ENCODE peak calls at places on chromosomes 16 and 17, in four cellular contexts. Q is HepG2, V is SK-N-SH, Y is H1. S is an unnamed sample.

GRCh38 chr16:69542974-69543373 is 22.8 kb upstream of the NFAT5 start:
- DNase-seq in Q (no peak), V (no peak), Y (no peak), S (no peak)

GRCh38 chr17:54968954-54969400 is 412 bp downstream of the STXBP4 start:
- DNase-seq in Q (peak; percentile 32), V (peak; percentile 69), Y (no peak), S (no peak)

GRCh38 chr17:76304226-76305134 is 3.6 kb downstream of the QRICH2 start:
- DNase-seq in Q (no peak), V (peak; percentile 38), Y (no peak), S (no peak)

GRCh38 chr17:51493206-51493605 is 232.9 kb downstream of the UTP18 start:
- DNase-seq in Q (no peak), V (no peak), Y (no peak), S (no peak)

GRCh38 chr17:46851029-46851741 is at the start of gene WNT9B:
- DNase-seq in Q (peak; percentile 48), V (peak; percentile 90), Y (peak; percentile 83), S (no peak)

GRCh38 chr17:49703557-49704277 is 4.0 kb downstream of the SLC35B1 start:
- DNase-seq in Q (peak; percentile 90), V (no peak), Y (no peak), S (no peak)

GRCh38 chr17:78144146-78144719 is 2.0 kb upstream of the C17orf99 start:
- DNase-seq in Q (no peak), V (peak; percentile 73), Y (no peak), S (no peak)

GRCh38 chr16:102060-102855 is 24.2 kb downstream of the MPG start:
- DNase-seq in Q (no peak), V (no peak), Y (no peak), S (no peak)

GRCh38 chr16:49416276-49416675 is 42.7 kb downstream of the C16orf78 start:
- DNase-seq in Q (no peak), V (no peak), Y (no peak), S (no peak)

GRCh38 chr16:74999683-75000480 is 1.1 kb downstream of the ZNRF1 start:
- DNase-seq in Q (peak; percentile 44), V (peak; percentile 74), Y (peak; percentile 85), S (no peak)

GRCh38 chr17:74513987-74514631 is 17.2 kb downstream of the CD300LB start:
- DNase-seq in Q (peak; percentile 40), V (no peak), Y (peak; percentile 61), S (peak; percentile 73)

GRCh38 chr17:13204607-13205237 is 186.9 kb upstream of the ELAC2 start:
- DNase-seq in Q (no peak), V (no peak), Y (no peak), S (no peak)

GRCh38 chr17:75059369-75060345 is 12.6 kb downstream of the KCTD2 start:
- DNase-seq in Q (peak; percentile 45), V (peak; percentile 47), Y (no peak), S (no peak)

GRCh38 chr17:41492771-41493170 is 3.1 kb upstream of the KRT36 start:
- DNase-seq in Q (peak; percentile 49), V (peak; percentile 50), Y (no peak), S (no peak)

GRCh38 chr17:42407289-42407836 is 15.7 kb downstream of the CAVIN1 start:
- DNase-seq in Q (peak; percentile 63), V (peak; percentile 86), Y (peak; percentile 72), S (no peak)

GRCh38 chr16:2365895-2366294 is 25.4 kb upstream of the ABCA3 start:
- DNase-seq in Q (no peak), V (no peak), Y (no peak), S (no peak)

GRCh38 chr16:48041861-48042435 is 113.8 kb downstream of the ABCC12 start:
- DNase-seq in Q (peak; percentile 34), V (no peak), Y (no peak), S (no peak)

DNA sequence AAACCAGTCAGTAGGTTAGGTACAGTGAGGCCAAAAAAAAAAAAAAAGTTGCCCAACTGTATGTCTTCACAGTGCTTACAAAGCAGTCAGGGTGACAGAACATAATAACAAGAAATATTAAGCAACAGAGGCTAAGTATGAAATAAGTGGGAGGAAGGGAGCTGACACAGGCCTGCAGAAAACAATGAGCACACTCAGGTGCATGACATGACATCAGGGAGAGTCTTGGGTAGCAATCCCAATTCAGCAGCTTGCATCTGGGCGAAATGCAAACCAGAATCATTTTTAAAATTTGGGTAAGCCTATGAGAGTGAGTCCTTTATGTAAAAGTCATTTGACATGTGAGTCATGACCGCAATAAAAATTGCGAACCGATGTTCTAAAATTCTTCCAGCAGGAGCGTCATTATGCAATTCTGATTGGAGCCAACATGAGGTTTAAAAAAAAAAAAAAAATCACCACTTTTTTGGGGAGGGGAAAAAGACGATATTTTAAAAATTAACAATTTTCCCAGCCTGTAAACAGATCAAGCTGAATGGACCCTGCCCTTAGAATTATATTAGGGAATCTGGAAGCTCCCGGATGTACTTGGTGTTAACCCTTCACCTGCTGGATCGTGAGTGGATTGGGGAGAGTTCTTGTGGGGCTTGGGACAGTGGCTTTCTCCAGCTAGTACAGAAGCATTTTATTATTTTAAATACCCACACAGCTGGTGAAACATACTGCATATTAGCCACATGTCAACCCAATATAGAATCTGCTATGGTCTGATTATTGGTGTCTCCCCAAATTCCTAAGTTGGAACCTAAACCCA is 127.9 kb downstream of the NPIPB5 start:
- DNase-seq in Q (no peak), V (no peak), Y (no peak), S (no peak)
- TF ChIP-seq TCF12 in Q (no peak), V (no peak), Y (no peak), S (no peak)

DNA sequence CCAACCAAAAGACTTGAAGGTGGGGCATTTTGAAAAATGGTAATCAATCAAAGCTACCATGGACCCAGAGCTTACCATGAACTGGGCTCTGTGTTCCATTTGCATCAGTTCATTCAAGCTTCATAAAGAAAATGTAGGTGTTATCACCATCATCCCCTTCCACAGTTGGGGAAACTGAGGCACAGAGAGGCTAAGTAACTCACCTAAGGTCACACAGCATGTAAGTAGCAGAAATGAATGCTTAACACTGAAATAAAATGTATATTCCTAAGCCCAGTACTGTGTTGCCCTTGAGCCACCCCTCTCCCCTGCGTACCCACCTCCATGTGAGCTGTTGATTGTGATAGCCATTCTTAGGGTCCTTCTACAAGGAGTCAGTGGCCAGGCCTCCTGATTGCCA is 83.6 kb downstream of the VAT1L start:
- DNase-seq in Q (no peak), V (no peak), Y (no peak), S (no peak)
- TF ChIP-seq TCF12 in Q (no peak), V (no peak), Y (no peak), S (no peak)

GRCh38 chr16:89565506-89566372 is 5.3 kb downstream of the RPL13 start:
- DNase-seq in Q (peak; percentile 57), V (peak; percentile 84), Y (peak; percentile 94), S (no peak)
- TF ChIP-seq TCF12 in Q (no peak), V (no peak), Y (no peak), S (no peak)

DNA sequence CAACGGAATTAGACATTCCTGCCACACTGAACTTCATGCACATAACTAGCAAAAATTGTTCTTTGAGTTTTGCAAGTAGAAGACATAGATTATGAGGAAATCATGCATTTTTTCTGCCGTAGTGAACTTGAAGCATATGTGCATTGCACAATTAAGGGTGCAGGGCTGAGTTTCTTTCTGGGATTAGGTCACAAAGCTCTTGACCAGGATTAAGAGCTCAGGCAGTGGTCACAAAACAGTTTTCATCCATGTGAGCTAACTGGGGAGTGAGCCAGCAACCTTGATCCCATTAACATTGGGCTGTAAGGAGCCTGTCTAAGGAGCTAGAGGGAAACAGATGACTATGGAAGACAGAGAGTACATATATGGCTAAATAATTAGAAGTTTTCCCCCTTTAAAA is 143.7 kb downstream of the PMP22 start:
- DNase-seq in Q (no peak), V (no peak), Y (no peak), S (no peak)
- TF ChIP-seq TCF12 in Q (no peak), V (no peak), Y (no peak), S (no peak)

GRCh38 chr17:6428207-6428965 is 6.5 kb downstream of the AIPL1 start:
- DNase-seq in Q (no peak), V (no peak), Y (no peak), S (no peak)

GRCh38 chr17:6425407-6425806 is 9.5 kb downstream of the AIPL1 start:
- DNase-seq in Q (no peak), V (no peak), Y (no peak), S (no peak)

GRCh38 chr17:6426356-6427101 is 8.4 kb downstream of the AIPL1 start:
- DNase-seq in Q (no peak), V (no peak), Y (no peak), S (no peak)

GRCh38 chr17:6429266-6429665 is 5.7 kb downstream of the AIPL1 start:
- DNase-seq in Q (no peak), V (no peak), Y (no peak), S (no peak)

GRCh38 chr17:6427284-6427781 is 7.6 kb downstream of the AIPL1 start:
- DNase-seq in Q (no peak), V (no peak), Y (no peak), S (peak; percentile 23)
- TF ChIP-seq TCF12 in Q (no peak), V (no peak), Y (no peak), S (no peak)

GRCh38 chr16:57300387-57301125 is 16.1 kb upstream of the PLLP start:
- DNase-seq in Q (peak; percentile 99), V (peak; percentile 93), Y (peak; percentile 100), S (peak; percentile 99)

GRCh38 chr16:57299009-57299718 is 14.7 kb upstream of the PLLP start:
- DNase-seq in Q (peak; percentile 71), V (peak; percentile 69), Y (peak; percentile 68), S (no peak)

GRCh38 chr16:57299719-57300386 is 15.4 kb upstream of the PLLP start:
- DNase-seq in Q (peak; percentile 97), V (peak; percentile 78), Y (peak; percentile 95), S (peak; percentile 91)

GRCh38 chr16:57301126-57301817 is 16.8 kb upstream of the PLLP start:
- DNase-seq in Q (no peak), V (no peak), Y (no peak), S (no peak)

DNA sequence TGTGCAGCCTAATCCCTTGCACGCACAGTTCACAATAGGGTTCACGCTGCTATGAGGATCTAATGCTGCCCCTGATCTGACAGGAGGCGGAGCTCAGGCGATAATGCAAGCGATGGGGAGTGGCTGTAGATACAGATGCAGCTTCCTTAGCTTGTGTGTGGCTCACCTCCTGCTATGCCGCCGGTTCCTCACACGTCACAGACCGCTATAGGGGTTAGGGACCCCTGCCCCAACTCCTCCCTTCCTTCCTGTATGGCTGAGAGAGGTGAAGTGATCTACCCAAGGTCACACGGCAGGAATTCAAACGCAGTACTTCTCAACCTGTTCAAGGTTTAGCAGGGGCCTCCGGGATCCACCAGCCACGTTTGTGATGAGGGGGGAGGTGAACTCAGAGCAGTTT is 13.4 kb upstream of the PLLP start:
- DNase-seq in Q (no peak), V (no peak), Y (no peak), S (no peak)
- TF ChIP-seq TCF12 in Q (no peak), V (no peak), Y (no peak), S (no peak)

S was measured in GM12878.